ENCODE peak calls at places on chromosome 9, in ten cellular contexts. One of them, this sample, is unnamed.
A peak's percentile ranks its signal among the peaks of the same experiment; 100 is the strongest.

GRCh38 chr9:16784002-16784401 is 86.5 kb downstream of the BNC2 start:
- DNase-seq in lung: no peak
- DNase-seq in neural progenitor cell: no peak
- DNase-seq in uterus: no peak
- DNase-seq in HCT116: no peak
- DNase-seq in heart right ventricle: no peak
- DNase-seq in neuronal stem cell: no peak
- DNase-seq in psoas muscle: no peak
- DNase-seq in astrocyte: no peak
- DNase-seq in GM23248: no peak
- DNase-seq in this sample: no peak

GRCh38 chr9:134548618-134549017 is 93.0 kb upstream of the COL5A1 start:
- DNase-seq in astrocyte: no peak
- DNase-seq in psoas muscle: peak; percentile 35
- DNase-seq in lung: no peak
- DNase-seq in uterus: no peak
- DNase-seq in neuronal stem cell: no peak
- DNase-seq in GM23248: no peak
- DNase-seq in neural progenitor cell: no peak
- DNase-seq in HCT116: no peak
- DNase-seq in heart right ventricle: no peak
- DNase-seq in this sample: no peak

GRCh38 chr9:37963936-37964739 is 60.2 kb upstream of the SLC25A51 start:
- DNase-seq in lung: peak; percentile 78
- DNase-seq in psoas muscle: no peak
- DNase-seq in neural progenitor cell: no peak
- DNase-seq in HCT116: no peak
- DNase-seq in astrocyte: peak; percentile 99
- DNase-seq in uterus: peak; percentile 30
- DNase-seq in GM23248: peak; percentile 85
- DNase-seq in neuronal stem cell: no peak
- DNase-seq in heart right ventricle: no peak
- DNase-seq in this sample: peak; percentile 79

GRCh38 chr9:126516936-126517750 is 96.6 kb upstream of the LMX1B start:
- DNase-seq in GM23248: peak; percentile 94
- DNase-seq in neuronal stem cell: no peak
- DNase-seq in heart right ventricle: peak; percentile 40
- DNase-seq in neural progenitor cell: peak; percentile 88
- DNase-seq in lung: peak; percentile 46
- DNase-seq in astrocyte: peak; percentile 78
- DNase-seq in HCT116: peak; percentile 6
- DNase-seq in psoas muscle: peak; percentile 73
- DNase-seq in uterus: no peak
- DNase-seq in this sample: no peak

GRCh38 chr9:34759432-34760134 is 49.6 kb upstream of the CCL21 start:
- DNase-seq in uterus: no peak
- DNase-seq in lung: no peak
- DNase-seq in psoas muscle: no peak
- DNase-seq in astrocyte: no peak
- DNase-seq in HCT116: no peak
- DNase-seq in neuronal stem cell: no peak
- DNase-seq in neural progenitor cell: no peak
- DNase-seq in heart right ventricle: no peak
- DNase-seq in GM23248: no peak
- DNase-seq in this sample: no peak

GRCh38 chr9:69580582-69580945 is 91.6 kb downstream of the APBA1 start:
- DNase-seq in astrocyte: no peak
- DNase-seq in uterus: no peak
- DNase-seq in neuronal stem cell: no peak
- DNase-seq in neural progenitor cell: no peak
- DNase-seq in heart right ventricle: no peak
- DNase-seq in psoas muscle: no peak
- DNase-seq in HCT116: no peak
- DNase-seq in GM23248: no peak
- DNase-seq in lung: no peak
- DNase-seq in this sample: no peak

GRCh38 chr9:98518556-98518955 is 190.2 kb downstream of the GABBR2 start:
- DNase-seq in astrocyte: no peak
- DNase-seq in heart right ventricle: no peak
- DNase-seq in neural progenitor cell: no peak
- DNase-seq in HCT116: no peak
- DNase-seq in neuronal stem cell: no peak
- DNase-seq in psoas muscle: no peak
- DNase-seq in GM23248: no peak
- DNase-seq in lung: no peak
- DNase-seq in uterus: no peak
- DNase-seq in this sample: no peak

GRCh38 chr9:119284587-119285337 is 84.5 kb downstream of the BRINP1 start:
- DNase-seq in psoas muscle: no peak
- DNase-seq in uterus: no peak
- DNase-seq in neuronal stem cell: no peak
- DNase-seq in astrocyte: peak; percentile 72
- DNase-seq in GM23248: peak; percentile 84
- DNase-seq in lung: no peak
- DNase-seq in HCT116: no peak
- DNase-seq in neural progenitor cell: no peak
- DNase-seq in heart right ventricle: no peak
- DNase-seq in this sample: no peak

GRCh38 chr9:68949271-68950000 is 64.5 kb downstream of the PRKACG start:
- DNase-seq in psoas muscle: peak; percentile 46
- DNase-seq in astrocyte: no peak
- DNase-seq in HCT116: no peak
- DNase-seq in lung: no peak
- DNase-seq in uterus: peak; percentile 22
- DNase-seq in neuronal stem cell: no peak
- DNase-seq in GM23248: no peak
- DNase-seq in heart right ventricle: peak; percentile 23
- DNase-seq in neural progenitor cell: no peak
- DNase-seq in this sample: peak; percentile 33

GRCh38 chr9:126470251-126470993 is 143.3 kb upstream of the LMX1B start:
- DNase-seq in psoas muscle: no peak
- DNase-seq in lung: no peak
- DNase-seq in HCT116: no peak
- DNase-seq in GM23248: peak; percentile 49
- DNase-seq in neural progenitor cell: no peak
- DNase-seq in astrocyte: no peak
- DNase-seq in neuronal stem cell: no peak
- DNase-seq in uterus: no peak
- DNase-seq in heart right ventricle: no peak
- DNase-seq in this sample: no peak

GRCh38 chr9:112790231-112790774 is 39.7 kb downstream of the SNX30 start:
- DNase-seq in neural progenitor cell: no peak
- DNase-seq in heart right ventricle: no peak
- DNase-seq in uterus: no peak
- DNase-seq in neuronal stem cell: no peak
- DNase-seq in GM23248: peak; percentile 51
- DNase-seq in lung: peak; percentile 28
- DNase-seq in astrocyte: peak; percentile 53
- DNase-seq in HCT116: no peak
- DNase-seq in psoas muscle: no peak
- DNase-seq in this sample: no peak

GRCh38 chr9:92968081-92968480 is 20.8 kb downstream of the FGD3 start:
- DNase-seq in heart right ventricle: no peak
- DNase-seq in HCT116: no peak
- DNase-seq in lung: no peak
- DNase-seq in GM23248: no peak
- DNase-seq in neuronal stem cell: no peak
- DNase-seq in uterus: no peak
- DNase-seq in astrocyte: no peak
- DNase-seq in neural progenitor cell: no peak
- DNase-seq in psoas muscle: no peak
- DNase-seq in this sample: peak; percentile 40

GRCh38 chr9:133638711-133639110 is 2.5 kb downstream of the DBH start:
- DNase-seq in astrocyte: no peak
- DNase-seq in neural progenitor cell: no peak
- DNase-seq in uterus: no peak
- DNase-seq in psoas muscle: peak; percentile 30
- DNase-seq in GM23248: no peak
- DNase-seq in lung: no peak
- DNase-seq in HCT116: no peak
- DNase-seq in neuronal stem cell: no peak
- DNase-seq in heart right ventricle: no peak
- DNase-seq in this sample: no peak

GRCh38 chr9:120742951-120743416 is 28.7 kb upstream of the MEGF9 start:
- DNase-seq in neural progenitor cell: peak; percentile 60
- DNase-seq in GM23248: peak; percentile 60
- DNase-seq in heart right ventricle: no peak
- DNase-seq in lung: no peak
- DNase-seq in uterus: no peak
- DNase-seq in neuronal stem cell: no peak
- DNase-seq in psoas muscle: no peak
- DNase-seq in HCT116: peak; percentile 29
- DNase-seq in astrocyte: no peak
- DNase-seq in this sample: no peak

GRCh38 chr9:84567776-84568175 is 101.8 kb upstream of the NTRK2 start:
- DNase-seq in uterus: no peak
- DNase-seq in psoas muscle: no peak
- DNase-seq in astrocyte: no peak
- DNase-seq in neural progenitor cell: no peak
- DNase-seq in GM23248: no peak
- DNase-seq in HCT116: no peak
- DNase-seq in neuronal stem cell: no peak
- DNase-seq in lung: no peak
- DNase-seq in heart right ventricle: no peak
- DNase-seq in this sample: no peak

GRCh38 chr9:136722969-136723356 is 10.6 kb downstream of the DIPK1B start:
- DNase-seq in uterus: no peak
- DNase-seq in neuronal stem cell: no peak
- DNase-seq in heart right ventricle: no peak
- DNase-seq in psoas muscle: no peak
- DNase-seq in GM23248: no peak
- DNase-seq in HCT116: no peak
- DNase-seq in neural progenitor cell: no peak
- DNase-seq in lung: no peak
- DNase-seq in astrocyte: no peak
- DNase-seq in this sample: no peak

GRCh38 chr9:137029058-137029922 is 1.3 kb upstream of the ABCA2 start:
- DNase-seq in neural progenitor cell: peak; percentile 86
- DNase-seq in lung: peak; percentile 82
- DNase-seq in psoas muscle: peak; percentile 88
- DNase-seq in heart right ventricle: peak; percentile 78
- DNase-seq in neuronal stem cell: peak; percentile 75
- DNase-seq in uterus: peak; percentile 65
- DNase-seq in HCT116: no peak
- DNase-seq in astrocyte: no peak
- DNase-seq in GM23248: peak; percentile 69
- DNase-seq in this sample: peak; percentile 75

GRCh38 chr9:108565651-108566378 is 290.0 kb downstream of the ACTL7B start:
- DNase-seq in neural progenitor cell: peak; percentile 90
- DNase-seq in lung: peak; percentile 42
- DNase-seq in HCT116: peak; percentile 72
- DNase-seq in neuronal stem cell: peak; percentile 75
- DNase-seq in astrocyte: peak; percentile 67
- DNase-seq in heart right ventricle: peak; percentile 47
- DNase-seq in uterus: peak; percentile 46
- DNase-seq in psoas muscle: peak; percentile 53
- DNase-seq in GM23248: peak; percentile 89
- DNase-seq in this sample: peak; percentile 64

GRCh38 chr9:5429873-5430564 is 7.7 kb downstream of the PLGRKT start:
- DNase-seq in HCT116: no peak
- DNase-seq in heart right ventricle: no peak
- DNase-seq in astrocyte: no peak
- DNase-seq in neuronal stem cell: no peak
- DNase-seq in GM23248: no peak
- DNase-seq in uterus: no peak
- DNase-seq in neural progenitor cell: no peak
- DNase-seq in psoas muscle: no peak
- DNase-seq in lung: no peak
- DNase-seq in this sample: no peak
- H3K9me3 ChIP-seq in HCT116: no peaks in the 10 kb centered on the region
- H3K9me3 ChIP-seq in heart right ventricle: no peaks in the 10 kb centered on the region
- H3K9me3 ChIP-seq in astrocyte: no peaks in the 10 kb centered on the region
- H3K9me3 ChIP-seq in neuronal stem cell: peaks cover 2% of the 10 kb centered on the region
- H3K9me3 ChIP-seq in GM23248: no peaks in the 10 kb centered on the region
- H3K9me3 ChIP-seq in uterus: no peaks in the 10 kb centered on the region
- H3K9me3 ChIP-seq in neural progenitor cell: no peaks in the 10 kb centered on the region
- H3K9me3 ChIP-seq in psoas muscle: no peaks in the 10 kb centered on the region
- H3K9me3 ChIP-seq in lung: no peaks in the 10 kb centered on the region
- H3K9me3 ChIP-seq in this sample: no peaks in the 10 kb centered on the region

DNA sequence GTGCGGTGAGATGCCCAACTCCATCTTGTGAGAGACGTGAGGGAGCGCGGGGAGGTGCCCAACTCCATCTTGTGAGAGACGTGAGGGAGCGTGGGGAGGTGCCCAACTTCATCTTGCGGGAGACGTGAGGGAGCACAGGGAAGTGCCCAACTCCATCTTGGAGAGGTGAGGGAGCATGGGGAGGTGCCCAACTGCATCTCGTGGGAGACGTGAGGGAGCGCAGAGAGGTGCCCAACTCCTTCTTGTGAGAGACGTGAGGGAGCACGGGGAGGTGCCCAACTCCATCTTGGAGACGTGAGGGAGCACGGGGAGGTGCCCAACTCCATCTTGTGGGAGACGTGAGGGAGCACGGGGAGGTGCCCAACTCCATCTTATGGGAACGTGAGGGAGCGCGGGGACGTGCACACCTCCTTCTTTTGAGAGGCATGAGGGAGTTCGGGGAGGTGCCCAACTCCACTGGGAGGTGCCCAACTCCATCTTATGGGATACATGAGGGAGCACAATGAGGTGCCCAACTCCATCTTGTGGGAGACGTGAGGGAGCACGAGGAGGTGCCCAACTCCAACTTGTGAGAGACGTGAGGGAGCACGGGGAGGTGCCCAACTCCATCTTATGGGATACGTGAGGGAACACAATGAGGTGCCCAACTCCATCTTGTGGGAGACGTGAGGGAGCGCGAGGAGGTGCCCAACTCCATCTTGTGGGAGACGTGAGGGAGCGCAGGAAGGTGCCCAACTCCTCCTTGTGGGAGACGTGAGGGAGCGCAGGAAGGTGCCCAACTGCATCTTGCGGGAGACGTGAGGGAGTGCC is 235.4 kb downstream of the CACNA1B start:
- DNase-seq in heart right ventricle: no peak
- DNase-seq in neuronal stem cell: no peak
- DNase-seq in neural progenitor cell: no peak
- DNase-seq in lung: no peak
- DNase-seq in GM23248: no peak
- DNase-seq in HCT116: no peak
- DNase-seq in astrocyte: no peak
- DNase-seq in psoas muscle: no peak
- DNase-seq in uterus: no peak
- DNase-seq in this sample: no peak
- H3K9me3 ChIP-seq in heart right ventricle: no peaks in the 10 kb centered on the region
- H3K9me3 ChIP-seq in neuronal stem cell: peaks cover 28% of the 10 kb centered on the region
- H3K9me3 ChIP-seq in neural progenitor cell: no peaks in the 10 kb centered on the region
- H3K9me3 ChIP-seq in lung: no peaks in the 10 kb centered on the region
- H3K9me3 ChIP-seq in GM23248: no peaks in the 10 kb centered on the region
- H3K9me3 ChIP-seq in HCT116: no peaks in the 10 kb centered on the region
- H3K9me3 ChIP-seq in astrocyte: peaks cover 2% of the 10 kb centered on the region
- H3K9me3 ChIP-seq in psoas muscle: no peaks in the 10 kb centered on the region
- H3K9me3 ChIP-seq in uterus: no peaks in the 10 kb centered on the region
- H3K9me3 ChIP-seq in this sample: no peaks in the 10 kb centered on the region

GRCh38 chr9:25845867-25846266 is 167.6 kb upstream of the TUSC1 start:
- DNase-seq in astrocyte: no peak
- DNase-seq in heart right ventricle: no peak
- DNase-seq in lung: no peak
- DNase-seq in neuronal stem cell: no peak
- DNase-seq in neural progenitor cell: no peak
- DNase-seq in GM23248: no peak
- DNase-seq in HCT116: no peak
- DNase-seq in uterus: no peak
- DNase-seq in psoas muscle: no peak
- DNase-seq in this sample: no peak
- H3K9me3 ChIP-seq in astrocyte: no peaks in the 10 kb centered on the region
- H3K9me3 ChIP-seq in heart right ventricle: no peaks in the 10 kb centered on the region
- H3K9me3 ChIP-seq in lung: peaks cover 2% of the 10 kb centered on the region
- H3K9me3 ChIP-seq in neuronal stem cell: peaks cover 2% of the 10 kb centered on the region
- H3K9me3 ChIP-seq in neural progenitor cell: no peaks in the 10 kb centered on the region
- H3K9me3 ChIP-seq in GM23248: no peaks in the 10 kb centered on the region
- H3K9me3 ChIP-seq in HCT116: peaks cover 22% of the 10 kb centered on the region
- H3K9me3 ChIP-seq in uterus: no peaks in the 10 kb centered on the region
- H3K9me3 ChIP-seq in psoas muscle: no peaks in the 10 kb centered on the region
- H3K9me3 ChIP-seq in this sample: no peaks in the 10 kb centered on the region

GRCh38 chr9:8261737-8262136 is 462.2 kb upstream of the DMAC1 start:
- DNase-seq in HCT116: no peak
- DNase-seq in uterus: no peak
- DNase-seq in GM23248: no peak
- DNase-seq in heart right ventricle: no peak
- DNase-seq in neural progenitor cell: no peak
- DNase-seq in psoas muscle: no peak
- DNase-seq in astrocyte: no peak
- DNase-seq in lung: no peak
- DNase-seq in neuronal stem cell: no peak
- DNase-seq in this sample: no peak
- H3K9me3 ChIP-seq in HCT116: peaks cover 33% of the 10 kb centered on the region
- H3K9me3 ChIP-seq in uterus: no peaks in the 10 kb centered on the region
- H3K9me3 ChIP-seq in GM23248: no peaks in the 10 kb centered on the region
- H3K9me3 ChIP-seq in heart right ventricle: no peaks in the 10 kb centered on the region
- H3K9me3 ChIP-seq in neural progenitor cell: no peaks in the 10 kb centered on the region
- H3K9me3 ChIP-seq in psoas muscle: no peaks in the 10 kb centered on the region
- H3K9me3 ChIP-seq in astrocyte: no peaks in the 10 kb centered on the region
- H3K9me3 ChIP-seq in lung: no peaks in the 10 kb centered on the region
- H3K9me3 ChIP-seq in neuronal stem cell: no peaks in the 10 kb centered on the region
- H3K9me3 ChIP-seq in this sample: no peaks in the 10 kb centered on the region

This sample was measured in adrenal gland.